ENCODE peak calls at places on chromosome 15, in six cellular contexts. One of them, this sample, is unnamed.
A peak's percentile ranks its signal among the peaks of the same experiment; 100 is the strongest.

GRCh38 chr15:27042646-27043045 is 71.7 kb downstream of the GABRG3 start:
- DNase-seq in GM19239: no peak
- DNase-seq in LoVo: no peak
- DNase-seq in mucosa of descending colon: no peak
- DNase-seq in small intestine: no peak
- DNase-seq in NCI-H1417 treated with DMSO at 0.1 percent for 48 hours: no peak
- DNase-seq in this sample: no peak

GRCh38 chr15:70101459-70102113 is 3.9 kb upstream of the TLE3 start:
- DNase-seq in GM19239: no peak
- DNase-seq in LoVo: peak; percentile 86
- DNase-seq in mucosa of descending colon: peak; percentile 62
- DNase-seq in small intestine: peak; percentile 94
- DNase-seq in NCI-H1417 treated with DMSO at 0.1 percent for 48 hours: peak; percentile 84
- DNase-seq in this sample: peak; percentile 60

GRCh38 chr15:68994149-68994548 is 20.3 kb upstream of the NOX5 start:
- DNase-seq in GM19239: no peak
- DNase-seq in LoVo: no peak
- DNase-seq in mucosa of descending colon: no peak
- DNase-seq in small intestine: no peak
- DNase-seq in NCI-H1417 treated with DMSO at 0.1 percent for 48 hours: no peak
- DNase-seq in this sample: no peak

GRCh38 chr15:74504418-74504817 is 36.6 kb upstream of the ARID3B start:
- DNase-seq in GM19239: no peak
- DNase-seq in LoVo: no peak
- DNase-seq in mucosa of descending colon: no peak
- DNase-seq in small intestine: no peak
- DNase-seq in NCI-H1417 treated with DMSO at 0.1 percent for 48 hours: no peak
- DNase-seq in this sample: no peak

GRCh38 chr15:50883903-50884302 is 24.6 kb upstream of the AP4E1 start:
- DNase-seq in GM19239: no peak
- DNase-seq in LoVo: peak; percentile 58
- DNase-seq in mucosa of descending colon: no peak
- DNase-seq in small intestine: peak; percentile 33
- DNase-seq in NCI-H1417 treated with DMSO at 0.1 percent for 48 hours: no peak
- DNase-seq in this sample: no peak

GRCh38 chr15:42106278-42106677 is 11.9 kb upstream of the PLA2G4D start:
- DNase-seq in GM19239: no peak
- DNase-seq in LoVo: no peak
- DNase-seq in mucosa of descending colon: no peak
- DNase-seq in small intestine: no peak
- DNase-seq in NCI-H1417 treated with DMSO at 0.1 percent for 48 hours: no peak
- DNase-seq in this sample: no peak

GRCh38 chr15:53266176-53266575 is 476.0 kb upstream of the ONECUT1 start:
- DNase-seq in GM19239: no peak
- DNase-seq in LoVo: no peak
- DNase-seq in mucosa of descending colon: no peak
- DNase-seq in small intestine: no peak
- DNase-seq in NCI-H1417 treated with DMSO at 0.1 percent for 48 hours: no peak
- DNase-seq in this sample: no peak

GRCh38 chr15:83830381-83830780 is 176.5 kb downstream of the ADAMTSL3 start:
- DNase-seq in GM19239: no peak
- DNase-seq in LoVo: no peak
- DNase-seq in mucosa of descending colon: no peak
- DNase-seq in small intestine: no peak
- DNase-seq in NCI-H1417 treated with DMSO at 0.1 percent for 48 hours: no peak
- DNase-seq in this sample: no peak

GRCh38 chr15:40241305-40242215 is 2.7 kb downstream of the PAK6 start:
- DNase-seq in GM19239: no peak
- DNase-seq in LoVo: no peak
- DNase-seq in mucosa of descending colon: no peak
- DNase-seq in small intestine: no peak
- DNase-seq in NCI-H1417 treated with DMSO at 0.1 percent for 48 hours: no peak
- DNase-seq in this sample: no peak

GRCh38 chr15:39788108-39788507 is 5.5 kb upstream of the FSIP1 start:
- DNase-seq in GM19239: no peak
- DNase-seq in LoVo: no peak
- DNase-seq in mucosa of descending colon: no peak
- DNase-seq in small intestine: no peak
- DNase-seq in NCI-H1417 treated with DMSO at 0.1 percent for 48 hours: no peak
- DNase-seq in this sample: no peak

This sample was measured in progenitor cell of endocrine pancreas.